ENCODE peak calls at places on chromosomes 2 and 18, in eight cellular contexts. M, J, R, Y, Q, G, X and O are unnamed samples.
A peak's percentile ranks its signal among the peaks of the same experiment; 100 is the strongest.

GRCh38 chr2:159083601-159084000 is 115.2 kb downstream of the TANC1 start:
- DNase-seq in M (no peak), J (no peak), R (no peak), Y (no peak), Q (no peak), G (no peak), X (no peak), O (no peak)

GRCh38 chr18:59300676-59301285 is 17.7 kb downstream of the CPLX4 start:
- DNase-seq in M (no peak), J (no peak), R (no peak), Y (no peak), Q (no peak), G (no peak), X (no peak), O (no peak)

GRCh38 chr2:237157551-237158102 is 71.9 kb downstream of the COPS8 start:
- DNase-seq in M (no peak), J (no peak), R (no peak), Y (no peak), Q (no peak), G (no peak), X (no peak), O (no peak)

GRCh38 chr2:134973241-134974146 is 54.9 kb downstream of the CCNT2 start:
- DNase-seq in M (no peak), J (no peak), R (no peak), Y (no peak), Q (no peak), G (no peak), X (no peak), O (no peak)

GRCh38 chr2:43121915-43122314 is 104.5 kb downstream of the ZFP36L2 start:
- DNase-seq in M (peak; percentile 8), J (no peak), R (no peak), Y (no peak), Q (no peak), G (no peak), X (no peak), O (no peak)

GRCh38 chr2:189798312-189799029 is 14.2 kb downstream of the PMS1 start:
- DNase-seq in M (no peak), J (no peak), R (no peak), Y (no peak), Q (no peak), G (peak; percentile 59), X (no peak), O (peak; percentile 29)

GRCh38 chr18:63317982-63318881 is 1.3 kb downstream of the BCL2 start:
- DNase-seq in M (peak; percentile 51), J (peak; percentile 93), R (peak; percentile 57), Y (no peak), Q (peak; percentile 71), G (peak; percentile 71), X (peak; percentile 35), O (peak; percentile 33)

GRCh38 chr2:105834931-105835330 is 90.2 kb downstream of the NCK2 start:
- DNase-seq in M (no peak), J (no peak), R (no peak), Y (no peak), Q (no peak), G (no peak), X (no peak), O (no peak)

GRCh38 chr2:174632847-174633620 is 35.4 kb upstream of the WIPF1 start:
- DNase-seq in M (no peak), J (no peak), R (no peak), Y (no peak), Q (no peak), G (no peak), X (no peak), O (no peak)

GRCh38 chr2:40304340-40304739 is 147.6 kb downstream of the SLC8A1 start:
- DNase-seq in M (peak; percentile 28), J (no peak), R (no peak), Y (no peak), Q (no peak), G (no peak), X (no peak), O (no peak)

GRCh38 chr18:59839931-59840685 is 59.7 kb upstream of the PMAIP1 start:
- DNase-seq in M (no peak), J (no peak), R (no peak), Y (no peak), Q (no peak), G (no peak), X (no peak), O (no peak)